ENCODE peak calls at places on chromosomes 6 and 20, in nine cellular contexts. E, Q, B, C, S, V, R, N and M are unnamed samples.

GRCh38 chr6:97078791-97079190 is 154.3 kb downstream of the KLHL32 start:
- DNase-seq in C (no peak), B (no peak), E (no peak), V (no peak), S (no peak), Q (no peak), N (no peak), R (no peak), M (no peak)

GRCh38 chr6:6851059-6851658 is 256.6 kb upstream of the RREB1 start:
- DNase-seq in C (peak; percentile 49), Q (peak; percentile 68), N (no peak), S (peak; percentile 89), V (no peak), E (peak; percentile 81), B (peak; percentile 48), R (peak; percentile 56), M (peak; percentile 84)

GRCh38 chr6:139496654-139497343 is 122.4 kb upstream of the CITED2 start:
- DNase-seq in S (no peak), R (no peak), B (no peak), E (no peak), C (no peak), N (no peak), V (no peak), Q (no peak), M (no peak)

GRCh38 chr20:40442181-40442963 is 246.7 kb downstream of the MAFB start:
- DNase-seq in B (no peak), R (no peak), Q (no peak), S (no peak), V (no peak), N (no peak), E (no peak), C (no peak), M (no peak)

GRCh38 chr6:22828179-22829062 is 259.1 kb downstream of the HDGFL1 start:
- DNase-seq in V (peak; percentile 61), R (no peak), B (peak; percentile 43), E (no peak), Q (peak; percentile 28), N (no peak), S (peak; percentile 68), C (peak; percentile 53), M (peak; percentile 51)

GRCh38 chr6:17032595-17033591 is 69.0 kb upstream of the STMND1 start:
- DNase-seq in Q (peak; percentile 47), V (peak; percentile 70), S (peak; percentile 90), N (no peak), B (peak; percentile 87), E (peak; percentile 91), C (no peak), R (peak; percentile 65), M (peak; percentile 46)

GRCh38 chr6:79670789-79671188 is 39.7 kb downstream of the SH3BGRL2 start:
- DNase-seq in N (no peak), R (no peak), E (no peak), V (no peak), Q (no peak), C (no peak), S (no peak), B (no peak), M (no peak)

GRCh38 chr20:45965169-45966002 is 6.6 kb downstream of the ZNF335 start:
- DNase-seq in B (no peak), S (peak; percentile 5), Q (no peak), E (peak; percentile 59), N (no peak), R (no peak), C (no peak), V (no peak), M (no peak)

GRCh38 chr6:66068033-66068432 is 361.0 kb upstream of the EYS start:
- DNase-seq in C (no peak), V (no peak), E (no peak), R (no peak), N (no peak), Q (no peak), B (no peak), S (no peak), M (no peak)

GRCh38 chr20:17611540-17612286 is 41.8 kb downstream of the DSTN start:
- DNase-seq in E (peak; percentile 77), V (peak; percentile 29), B (peak; percentile 18), S (peak; percentile 60), C (peak; percentile 6), Q (peak; percentile 42), N (peak; percentile 82), R (no peak), M (peak; percentile 19)

GRCh38 chr20:20759132-20759531 is 46.7 kb upstream of the RALGAPA2 start:
- DNase-seq in R (no peak), C (no peak), S (no peak), E (no peak), N (no peak), Q (no peak), V (no peak), B (no peak), M (no peak)

GRCh38 chr20:17536944-17537444 is 5.8 kb upstream of the BFSP1 start:
- DNase-seq in R (peak; percentile 69), E (peak; percentile 90), B (peak; percentile 66), V (peak; percentile 74), S (peak; percentile 79), Q (peak; percentile 75), C (peak; percentile 64), N (no peak), M (no peak)

GRCh38 chr6:123855493-123855892 is 51.8 kb downstream of the NKAIN2 start:
- DNase-seq in N (no peak), Q (no peak), S (no peak), E (no peak), V (no peak), R (no peak), C (no peak), B (no peak), M (no peak)

GRCh38 chr20:51749674-51750036 is 18.5 kb downstream of the ATP9A start:
- DNase-seq in C (no peak), V (no peak), B (no peak), S (no peak), N (no peak), E (no peak), R (no peak), Q (no peak), M (no peak)

GRCh38 chr20:51750770-51751388 is 17.3 kb downstream of the ATP9A start:
- DNase-seq in C (no peak), S (no peak), B (no peak), R (no peak), V (no peak), N (no peak), E (no peak), Q (no peak), M (no peak)

GRCh38 chr20:51752343-51752951 is 15.7 kb downstream of the ATP9A start:
- DNase-seq in S (no peak), E (no peak), N (no peak), Q (no peak), C (no peak), B (no peak), V (no peak), R (no peak), M (peak; percentile 32)

GRCh38 chr20:51747182-51747911 is 20.8 kb downstream of the ATP9A start:
- DNase-seq in Q (no peak), V (no peak), E (no peak), C (no peak), R (no peak), B (no peak), N (no peak), S (no peak), M (no peak)

GRCh38 chr20:51750037-51750769 is 18.0 kb downstream of the ATP9A start:
- DNase-seq in B (peak; percentile 79), R (peak; percentile 49), N (no peak), E (peak; percentile 83), C (peak; percentile 96), V (peak; percentile 86), S (peak; percentile 94), Q (no peak), M (peak; percentile 80)
- TF ChIP-seq POLR2A in B (no peak), R (no peak), N (no peak), E (no peak), C (no peak), V (no peak), S (no peak), Q (no peak), M (no peak)

DNA sequence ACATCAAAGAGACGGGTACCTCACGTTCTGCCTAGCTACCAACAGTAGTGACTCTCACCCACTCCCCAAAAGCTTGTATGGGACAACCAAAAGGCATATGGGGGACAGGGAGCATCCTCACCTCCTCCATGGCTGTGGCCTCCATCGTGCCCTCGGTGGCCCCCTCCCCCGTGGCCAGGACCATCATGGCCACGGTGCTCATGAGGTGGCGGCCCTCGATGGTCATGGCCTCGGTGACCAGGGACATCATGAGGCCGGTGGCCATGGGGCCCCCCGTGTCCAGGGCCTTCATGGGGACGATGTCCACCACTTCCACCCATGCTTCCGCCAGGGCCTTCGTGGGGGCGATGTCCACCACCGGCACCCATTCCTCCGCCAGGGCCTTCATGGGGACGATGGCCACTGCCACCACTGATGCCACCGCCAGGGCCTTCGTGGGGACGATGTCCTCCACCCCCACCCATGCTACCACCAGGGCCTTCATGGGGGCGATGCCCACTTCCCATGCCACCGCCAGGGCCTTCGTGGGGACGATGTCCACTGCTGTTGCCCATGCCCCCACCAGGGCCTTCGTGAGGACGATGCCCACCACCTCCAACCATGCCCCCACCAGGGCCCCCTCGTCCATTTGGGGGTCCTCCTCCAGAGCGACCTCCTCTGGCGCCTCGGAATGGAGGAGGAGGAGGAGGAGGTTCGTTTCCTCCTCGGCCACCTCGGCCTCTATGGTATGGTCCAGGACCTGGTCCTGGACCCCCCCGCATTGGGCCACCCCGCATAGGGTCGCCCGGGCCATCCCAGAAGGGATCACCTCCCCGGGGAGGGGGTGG is 15.0 kb downstream of the PPP1R10 start:
- DNase-seq in C (no peak), Q (no peak), S (no peak), V (no peak), N (peak; percentile 78), R (no peak), B (no peak), E (no peak), M (no peak)
- TF ChIP-seq POLR2A in C (no peak), Q (no peak), S (no peak), V (no peak), N (no peak), R (no peak), B (no peak), E (no peak), M (no peak)

DNA sequence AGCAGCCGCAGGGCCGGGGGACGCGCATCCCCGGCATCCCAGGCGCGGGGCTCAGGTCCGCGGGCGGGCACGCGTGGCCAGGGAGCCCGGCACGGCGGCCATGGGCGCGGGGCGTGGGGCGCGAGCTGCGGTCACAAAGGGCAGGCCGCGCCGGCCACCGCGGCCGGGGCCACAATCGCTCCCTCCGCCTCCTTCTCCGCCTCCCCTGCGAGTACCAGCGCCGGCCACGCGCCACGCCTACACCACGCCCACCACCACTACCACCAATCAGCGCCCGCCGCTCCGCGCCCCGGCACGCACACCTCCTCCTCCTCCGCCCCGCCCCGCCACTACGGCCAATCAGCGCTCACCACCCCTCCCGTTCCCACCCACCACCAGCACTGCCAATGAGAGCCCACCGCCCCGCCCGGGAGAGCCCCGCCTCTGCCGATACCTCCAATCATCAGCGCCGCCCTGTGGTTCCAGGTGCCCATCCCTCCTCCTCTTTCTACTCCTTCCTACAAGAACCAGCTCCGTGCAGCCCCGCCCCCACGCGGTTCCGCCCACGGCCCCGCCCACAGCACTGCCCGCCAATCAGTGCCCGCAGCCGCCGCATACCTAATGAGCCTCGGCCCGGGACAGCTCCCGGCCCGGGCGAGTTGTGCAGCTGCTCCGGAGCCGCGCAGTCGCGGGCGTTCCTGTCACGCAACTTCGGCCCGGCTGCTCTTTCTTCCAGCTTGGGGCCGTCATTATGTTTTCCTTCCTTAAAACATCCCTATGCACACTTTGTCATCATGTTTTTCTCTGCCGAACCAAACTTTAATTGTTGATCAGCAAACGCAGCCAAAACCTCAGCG is at the start of gene RPS6KA2:
- DNase-seq in S (peak; percentile 100), C (peak; percentile 97), B (peak; percentile 100), E (peak; percentile 100), Q (peak; percentile 100), R (peak; percentile 100), V (peak; percentile 100), N (peak; percentile 100), M (peak; percentile 87)
- TF ChIP-seq POLR2A in S (peak; percentile 97), C (peak; percentile 42), B (peak; percentile 77), E (peak; percentile 88), Q (peak; percentile 76), R (peak; percentile 93), V (peak; percentile 50), N (peak; percentile 99), M (peak; percentile 81)

GRCh38 chr20:653110-653589 is at the start of gene SRXN1:
- DNase-seq in E (peak; percentile 94), V (peak; percentile 78), S (peak; percentile 91), C (peak; percentile 81), N (peak; percentile 98), B (peak; percentile 63), Q (peak; percentile 93), R (peak; percentile 94), M (peak; percentile 96)
- TF ChIP-seq POLR2A in E (no peak), V (no peak), S (no peak), C (peak; percentile 70), N (no peak), B (no peak), Q (peak; percentile 78), R (peak; percentile 46), M (peak; percentile 88)